ENCODE peak calls at places on chromosomes 1 and 21, in nine cellular contexts. One of them, this sample, is unnamed.

GRCh38 chr1:43774359-43774758 is 67.0 kb downstream of the ST3GAL3 start:
- DNase-seq in naive thymus-derived CD4-positive, alpha-beta T cell: no peak
- DNase-seq in GM20000: no peak
- DNase-seq in AG09309: peak; percentile 46
- DNase-seq in NCI-H1436: no peak
- DNase-seq in progenitor cell of endocrine pancreas: no peak
- DNase-seq in activated B cell treated with CpG ODN at 0.5 μM for 24 hours: no peak
- DNase-seq in stimulated activated CD4-positive, alpha-beta T cell treated with anti-CD3 and anti-CD28 coated beads, Interleukin-15, amount 100 ng/mL, for 1 hour: no peak
- DNase-seq in neuronal stem cell: no peak
- DNase-seq in this sample: no peak

GRCh38 chr1:234870582-234870981 is 258.1 kb downstream of the TOMM20 start:
- DNase-seq in naive thymus-derived CD4-positive, alpha-beta T cell: no peak
- DNase-seq in GM20000: no peak
- DNase-seq in AG09309: no peak
- DNase-seq in NCI-H1436: no peak
- DNase-seq in progenitor cell of endocrine pancreas: no peak
- DNase-seq in activated B cell treated with CpG ODN at 0.5 μM for 24 hours: no peak
- DNase-seq in stimulated activated CD4-positive, alpha-beta T cell treated with anti-CD3 and anti-CD28 coated beads, Interleukin-15, amount 100 ng/mL, for 1 hour: no peak
- DNase-seq in neuronal stem cell: no peak
- DNase-seq in this sample: no peak

GRCh38 chr1:215844266-215844665 is 277.2 kb downstream of the KCTD3 start:
- DNase-seq in naive thymus-derived CD4-positive, alpha-beta T cell: no peak
- DNase-seq in GM20000: no peak
- DNase-seq in AG09309: no peak
- DNase-seq in NCI-H1436: no peak
- DNase-seq in progenitor cell of endocrine pancreas: no peak
- DNase-seq in activated B cell treated with CpG ODN at 0.5 μM for 24 hours: no peak
- DNase-seq in stimulated activated CD4-positive, alpha-beta T cell treated with anti-CD3 and anti-CD28 coated beads, Interleukin-15, amount 100 ng/mL, for 1 hour: no peak
- DNase-seq in neuronal stem cell: no peak
- DNase-seq in this sample: no peak

GRCh38 chr1:192974701-192975100 is 84.5 kb downstream of the UCHL5 start:
- DNase-seq in naive thymus-derived CD4-positive, alpha-beta T cell: no peak
- DNase-seq in GM20000: no peak
- DNase-seq in AG09309: no peak
- DNase-seq in NCI-H1436: no peak
- DNase-seq in progenitor cell of endocrine pancreas: no peak
- DNase-seq in activated B cell treated with CpG ODN at 0.5 μM for 24 hours: no peak
- DNase-seq in stimulated activated CD4-positive, alpha-beta T cell treated with anti-CD3 and anti-CD28 coated beads, Interleukin-15, amount 100 ng/mL, for 1 hour: no peak
- DNase-seq in neuronal stem cell: no peak
- DNase-seq in this sample: no peak

GRCh38 chr21:22813201-22813600 is 1815.0 kb downstream of the NCAM2 start:
- DNase-seq in naive thymus-derived CD4-positive, alpha-beta T cell: no peak
- DNase-seq in GM20000: no peak
- DNase-seq in AG09309: no peak
- DNase-seq in NCI-H1436: no peak
- DNase-seq in progenitor cell of endocrine pancreas: no peak
- DNase-seq in activated B cell treated with CpG ODN at 0.5 μM for 24 hours: no peak
- DNase-seq in stimulated activated CD4-positive, alpha-beta T cell treated with anti-CD3 and anti-CD28 coated beads, Interleukin-15, amount 100 ng/mL, for 1 hour: no peak
- DNase-seq in neuronal stem cell: no peak
- DNase-seq in this sample: no peak

GRCh38 chr21:41659791-41660560 is 106.9 kb downstream of the RIPK4 start:
- DNase-seq in naive thymus-derived CD4-positive, alpha-beta T cell: no peak
- DNase-seq in GM20000: no peak
- DNase-seq in AG09309: no peak
- DNase-seq in NCI-H1436: no peak
- DNase-seq in progenitor cell of endocrine pancreas: no peak
- DNase-seq in activated B cell treated with CpG ODN at 0.5 μM for 24 hours: no peak
- DNase-seq in stimulated activated CD4-positive, alpha-beta T cell treated with anti-CD3 and anti-CD28 coated beads, Interleukin-15, amount 100 ng/mL, for 1 hour: no peak
- DNase-seq in neuronal stem cell: no peak
- DNase-seq in this sample: no peak

GRCh38 chr1:245978915-245979314 is 528.2 kb downstream of the SMYD3 start:
- DNase-seq in naive thymus-derived CD4-positive, alpha-beta T cell: no peak
- DNase-seq in GM20000: no peak
- DNase-seq in AG09309: no peak
- DNase-seq in NCI-H1436: no peak
- DNase-seq in progenitor cell of endocrine pancreas: no peak
- DNase-seq in activated B cell treated with CpG ODN at 0.5 μM for 24 hours: no peak
- DNase-seq in stimulated activated CD4-positive, alpha-beta T cell treated with anti-CD3 and anti-CD28 coated beads, Interleukin-15, amount 100 ng/mL, for 1 hour: no peak
- DNase-seq in neuronal stem cell: no peak
- DNase-seq in this sample: no peak

GRCh38 chr1:93552751-93553455 is 105.0 kb downstream of the FNBP1L start:
- DNase-seq in naive thymus-derived CD4-positive, alpha-beta T cell: no peak
- DNase-seq in GM20000: no peak
- DNase-seq in AG09309: no peak
- DNase-seq in NCI-H1436: no peak
- DNase-seq in progenitor cell of endocrine pancreas: no peak
- DNase-seq in activated B cell treated with CpG ODN at 0.5 μM for 24 hours: no peak
- DNase-seq in stimulated activated CD4-positive, alpha-beta T cell treated with anti-CD3 and anti-CD28 coated beads, Interleukin-15, amount 100 ng/mL, for 1 hour: no peak
- DNase-seq in neuronal stem cell: no peak
- DNase-seq in this sample: no peak

GRCh38 chr21:38075833-38076567 is 159.7 kb upstream of the KCNJ6 start:
- DNase-seq in naive thymus-derived CD4-positive, alpha-beta T cell: no peak
- DNase-seq in GM20000: no peak
- DNase-seq in AG09309: no peak
- DNase-seq in NCI-H1436: no peak
- DNase-seq in progenitor cell of endocrine pancreas: no peak
- DNase-seq in activated B cell treated with CpG ODN at 0.5 μM for 24 hours: no peak
- DNase-seq in stimulated activated CD4-positive, alpha-beta T cell treated with anti-CD3 and anti-CD28 coated beads, Interleukin-15, amount 100 ng/mL, for 1 hour: no peak
- DNase-seq in neuronal stem cell: no peak
- DNase-seq in this sample: no peak

GRCh38 chr1:111204211-111204883 is 3.9 kb upstream of the DENND2D start:
- DNase-seq in naive thymus-derived CD4-positive, alpha-beta T cell: peak; percentile 67
- DNase-seq in GM20000: peak; percentile 85
- DNase-seq in AG09309: no peak
- DNase-seq in NCI-H1436: peak; percentile 9
- DNase-seq in progenitor cell of endocrine pancreas: no peak
- DNase-seq in activated B cell treated with CpG ODN at 0.5 μM for 24 hours: peak; percentile 70
- DNase-seq in stimulated activated CD4-positive, alpha-beta T cell treated with anti-CD3 and anti-CD28 coated beads, Interleukin-15, amount 100 ng/mL, for 1 hour: peak; percentile 57
- DNase-seq in neuronal stem cell: no peak
- DNase-seq in this sample: peak; percentile 59

GRCh38 chr1:157163273-157164127 is 25.3 kb upstream of the ETV3 start:
- DNase-seq in naive thymus-derived CD4-positive, alpha-beta T cell: peak; percentile 49
- DNase-seq in GM20000: peak; percentile 73
- DNase-seq in AG09309: no peak
- DNase-seq in NCI-H1436: peak; percentile 49
- DNase-seq in progenitor cell of endocrine pancreas: peak; percentile 79
- DNase-seq in activated B cell treated with CpG ODN at 0.5 μM for 24 hours: peak; percentile 76
- DNase-seq in stimulated activated CD4-positive, alpha-beta T cell treated with anti-CD3 and anti-CD28 coated beads, Interleukin-15, amount 100 ng/mL, for 1 hour: peak; percentile 57
- DNase-seq in neuronal stem cell: peak; percentile 79
- DNase-seq in this sample: peak; percentile 74

GRCh38 chr1:228349701-228350171 is 56.9 kb downstream of the TRIM11 start:
- DNase-seq in naive thymus-derived CD4-positive, alpha-beta T cell: no peak
- DNase-seq in GM20000: no peak
- DNase-seq in AG09309: no peak
- DNase-seq in NCI-H1436: no peak
- DNase-seq in progenitor cell of endocrine pancreas: no peak
- DNase-seq in activated B cell treated with CpG ODN at 0.5 μM for 24 hours: no peak
- DNase-seq in stimulated activated CD4-positive, alpha-beta T cell treated with anti-CD3 and anti-CD28 coated beads, Interleukin-15, amount 100 ng/mL, for 1 hour: no peak
- DNase-seq in neuronal stem cell: no peak
- DNase-seq in this sample: no peak

GRCh38 chr1:169924063-169924462 is 30.4 kb upstream of the SCYL3 start:
- DNase-seq in naive thymus-derived CD4-positive, alpha-beta T cell: no peak
- DNase-seq in GM20000: no peak
- DNase-seq in AG09309: no peak
- DNase-seq in NCI-H1436: no peak
- DNase-seq in progenitor cell of endocrine pancreas: no peak
- DNase-seq in activated B cell treated with CpG ODN at 0.5 μM for 24 hours: no peak
- DNase-seq in stimulated activated CD4-positive, alpha-beta T cell treated with anti-CD3 and anti-CD28 coated beads, Interleukin-15, amount 100 ng/mL, for 1 hour: no peak
- DNase-seq in neuronal stem cell: no peak
- DNase-seq in this sample: no peak

GRCh38 chr1:98761238-98761637 is 99.7 kb downstream of the SNX7 start:
- DNase-seq in naive thymus-derived CD4-positive, alpha-beta T cell: no peak
- DNase-seq in GM20000: no peak
- DNase-seq in AG09309: no peak
- DNase-seq in NCI-H1436: no peak
- DNase-seq in progenitor cell of endocrine pancreas: no peak
- DNase-seq in activated B cell treated with CpG ODN at 0.5 μM for 24 hours: no peak
- DNase-seq in stimulated activated CD4-positive, alpha-beta T cell treated with anti-CD3 and anti-CD28 coated beads, Interleukin-15, amount 100 ng/mL, for 1 hour: no peak
- DNase-seq in neuronal stem cell: no peak
- DNase-seq in this sample: no peak

This sample was measured in right atrium auricular region.